ENCODE peak calls at places on chromosomes 13 and 19, in nine cellular contexts. U is GM06990, C is cardiac muscle cell, R is Panc1, I is foreskin fibroblast, X is spleen, N is K562, T is fibroblast of lung, H is stomach. A is an unnamed sample.

GRCh38 chr19:40253611-40254092 is 27.2 kb upstream of the CCNP start:
- DNase-seq in U (no peak), C (no peak), R (no peak), I (no peak), X (no peak), N (no peak), T (no peak), H (no peak), A (no peak)

GRCh38 chr13:51797664-51798488 is 6.1 kb downstream of the DHRS12 start:
- DNase-seq in U (peak; percentile 50), C (peak; percentile 67), R (no peak), I (peak; percentile 34), X (no peak), N (peak; percentile 26), T (peak; percentile 58), H (peak; percentile 74), A (peak; percentile 37)

GRCh38 chr13:25966086-25966485 is 85.7 kb downstream of the SHISA2 start:
- DNase-seq in U (no peak), C (peak; percentile 74), R (no peak), I (no peak), X (no peak), N (no peak), T (no peak), H (no peak), A (no peak)

GRCh38 chr19:43997631-43998290 is 5.0 kb upstream of the ZNF230 start:
- DNase-seq in U (no peak), C (peak; percentile 31), R (no peak), I (peak; percentile 19), X (no peak), N (peak; percentile 14), T (no peak), H (no peak), A (no peak)

GRCh38 chr19:19460258-19460731 is 54.8 kb downstream of the GATAD2A start:
- DNase-seq in U (peak; percentile 44), C (no peak), R (no peak), I (peak; percentile 14), X (peak; percentile 86), N (no peak), T (no peak), H (no peak), A (no peak)

GRCh38 chr19:16896098-16896912 is 7.5 kb downstream of the F2RL3 start:
- DNase-seq in U (no peak), C (peak; percentile 12), R (no peak), I (no peak), X (peak; percentile 86), N (peak; percentile 84), T (no peak), H (no peak), A (no peak)

GRCh38 chr13:29162638-29163037 is 342.5 kb downstream of the MTUS2 start:
- DNase-seq in U (no peak), C (no peak), R (no peak), I (peak; percentile 9), X (no peak), N (no peak), T (peak; percentile 7), H (no peak), A (no peak)

GRCh38 chr13:50365300-50365682 is 350.0 kb downstream of the KCNRG start:
- DNase-seq in U (no peak), C (peak; percentile 39), R (no peak), I (no peak), X (no peak), N (no peak), T (no peak), H (no peak), A (no peak)

DNA sequence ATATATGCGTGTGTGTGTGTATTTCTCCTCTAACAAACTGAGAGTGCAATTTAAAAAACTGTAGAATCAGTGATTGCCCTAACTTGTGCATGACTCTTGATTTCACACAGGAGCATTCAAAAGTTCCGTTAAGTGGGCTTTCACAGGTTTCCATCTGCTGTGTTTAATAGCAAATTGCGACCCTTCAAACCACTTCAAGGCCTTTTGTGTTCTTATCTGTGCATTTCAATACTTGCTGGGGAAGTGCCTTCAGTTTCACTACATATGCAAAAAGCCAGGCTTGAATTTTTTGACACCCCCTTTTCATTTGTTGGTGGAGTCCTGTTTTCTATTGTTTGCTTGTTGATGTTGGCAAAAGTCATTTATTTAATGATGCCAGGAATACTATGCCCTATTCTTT is 158.0 kb downstream of the TM9SF2 start:
- DNase-seq in U (no peak), C (no peak), R (no peak), I (no peak), X (no peak), N (no peak), T (no peak), H (no peak), A (no peak)
- H3K4me3 ChIP-seq in U (no peak overlapping the region), C (no peak overlapping the region), R (no peak overlapping the region), I (no peak overlapping the region), X (no peak overlapping the region), N (no peak overlapping the region), T (no peak overlapping the region), H (no peak overlapping the region), A (no peak overlapping the region)

GRCh38 chr13:66617786-66618185 is 612.4 kb downstream of the PCDH9 start:
- DNase-seq in U (no peak), C (no peak), R (no peak), I (no peak), X (no peak), N (peak; percentile 1), T (no peak), H (no peak), A (no peak)

GRCh38 chr13:66623129-66623528 is 607.0 kb downstream of the PCDH9 start:
- DNase-seq in U (no peak), C (no peak), R (no peak), I (no peak), X (no peak), N (no peak), T (no peak), H (no peak), A (no peak)

GRCh38 chr13:66624302-66624701 is 605.8 kb downstream of the PCDH9 start:
- DNase-seq in U (no peak), C (no peak), R (no peak), I (no peak), X (no peak), N (no peak), T (no peak), H (no peak), A (no peak)

GRCh38 chr13:66612983-66613382 is 617.2 kb downstream of the PCDH9 start:
- DNase-seq in U (no peak), C (no peak), R (no peak), I (no peak), X (no peak), N (no peak), T (no peak), H (no peak), A (no peak)

DNA sequence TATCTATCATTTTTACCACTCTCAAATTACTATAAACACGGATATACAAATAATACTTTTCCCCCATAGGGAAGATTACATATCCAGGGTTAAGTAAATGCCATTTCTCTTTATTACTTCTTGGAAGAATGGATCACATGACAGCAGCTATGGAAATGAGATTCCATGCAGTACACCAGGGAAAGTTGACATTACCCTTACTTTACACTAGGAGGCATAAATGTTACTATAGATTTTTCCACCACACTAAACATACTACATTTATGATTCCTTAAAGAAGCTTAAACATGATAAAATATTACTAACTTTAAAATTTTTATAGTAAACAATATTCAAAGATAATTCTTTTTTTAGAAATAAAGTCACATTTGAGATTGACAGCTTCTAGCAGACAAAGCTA is 611.4 kb downstream of the PCDH9 start:
- DNase-seq in U (no peak), C (peak; percentile 62), R (no peak), I (peak; percentile 23), X (no peak), N (peak; percentile 3), T (peak; percentile 72), H (no peak), A (peak; percentile 22)
- TF ChIP-seq CTCF in U (no peak), C (peak; percentile 55), R (peak; percentile 36), I (peak; percentile 38), X (peak; percentile 38), N (no peak), T (peak; percentile 64), H (peak; percentile 9), A (peak; percentile 39)

DNA sequence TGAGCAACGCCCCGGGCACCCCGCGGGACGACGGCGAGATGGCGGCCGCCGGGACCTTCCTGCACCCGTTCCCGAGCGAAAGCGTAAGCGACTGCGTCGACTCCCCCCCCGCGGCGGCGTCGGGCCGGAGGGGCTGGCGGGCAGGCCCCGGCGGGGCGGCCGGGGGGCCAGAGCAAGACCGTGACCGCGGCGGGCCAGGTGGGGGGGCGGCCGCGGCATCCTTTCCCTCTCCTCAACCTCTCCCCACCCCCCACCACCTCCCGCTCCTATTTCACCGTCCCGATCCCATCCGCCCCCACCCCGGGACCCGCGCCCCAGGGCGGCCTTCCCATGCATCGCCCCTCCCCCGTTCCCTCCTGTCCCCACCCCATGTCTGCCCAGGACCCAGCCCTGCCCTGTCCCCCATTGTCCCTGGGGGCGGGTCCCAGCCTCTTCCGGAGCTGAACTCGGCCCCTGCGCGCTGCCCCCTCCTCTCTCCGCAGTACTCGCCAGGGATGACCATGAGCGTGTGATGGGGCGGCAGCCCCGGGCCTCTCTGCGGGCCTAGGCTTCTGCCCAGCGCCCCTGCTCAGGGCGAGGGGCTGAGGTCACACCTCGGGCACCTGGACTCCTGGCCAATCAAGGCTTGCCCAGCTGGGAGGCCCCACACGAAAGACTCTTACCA is 4.1 kb downstream of the ISYNA1 start:
- DNase-seq in U (no peak), C (peak; percentile 33), R (no peak), I (no peak), X (peak; percentile 85), N (peak; percentile 65), T (no peak), H (no peak), A (no peak)
- H3K4me3 ChIP-seq in U (peak overlapping the region; percentile 83), C (peak overlapping the region; percentile 25), R (no peak overlapping the region), I (no peak overlapping the region), X (peak overlapping the region; percentile 53), N (peak overlapping the region; percentile 24), T (peak overlapping the region; percentile 28), H (peak overlapping the region; percentile 53), A (peak overlapping the region; percentile 39)

GRCh38 chr19:15810335-15810734 is 5.1 kb downstream of the OR10H1 start:
- DNase-seq in U (no peak), C (peak; percentile 0), R (no peak), I (no peak), X (no peak), N (peak; percentile 29), T (no peak), H (peak; percentile 27), A (no peak)

GRCh38 chr19:15813916-15814315 is 1.5 kb downstream of the OR10H1 start:
- DNase-seq in U (no peak), C (no peak), R (no peak), I (no peak), X (no peak), N (no peak), T (no peak), H (no peak), A (no peak)

GRCh38 chr19:15811476-15811875 is 4.0 kb downstream of the OR10H1 start:
- DNase-seq in U (no peak), C (no peak), R (no peak), I (no peak), X (no peak), N (no peak), T (no peak), H (no peak), A (no peak)

GRCh38 chr19:15815306-15815705 is at the start of gene OR10H1:
- DNase-seq in U (no peak), C (no peak), R (no peak), I (no peak), X (no peak), N (no peak), T (no peak), H (no peak), A (no peak)

DNA sequence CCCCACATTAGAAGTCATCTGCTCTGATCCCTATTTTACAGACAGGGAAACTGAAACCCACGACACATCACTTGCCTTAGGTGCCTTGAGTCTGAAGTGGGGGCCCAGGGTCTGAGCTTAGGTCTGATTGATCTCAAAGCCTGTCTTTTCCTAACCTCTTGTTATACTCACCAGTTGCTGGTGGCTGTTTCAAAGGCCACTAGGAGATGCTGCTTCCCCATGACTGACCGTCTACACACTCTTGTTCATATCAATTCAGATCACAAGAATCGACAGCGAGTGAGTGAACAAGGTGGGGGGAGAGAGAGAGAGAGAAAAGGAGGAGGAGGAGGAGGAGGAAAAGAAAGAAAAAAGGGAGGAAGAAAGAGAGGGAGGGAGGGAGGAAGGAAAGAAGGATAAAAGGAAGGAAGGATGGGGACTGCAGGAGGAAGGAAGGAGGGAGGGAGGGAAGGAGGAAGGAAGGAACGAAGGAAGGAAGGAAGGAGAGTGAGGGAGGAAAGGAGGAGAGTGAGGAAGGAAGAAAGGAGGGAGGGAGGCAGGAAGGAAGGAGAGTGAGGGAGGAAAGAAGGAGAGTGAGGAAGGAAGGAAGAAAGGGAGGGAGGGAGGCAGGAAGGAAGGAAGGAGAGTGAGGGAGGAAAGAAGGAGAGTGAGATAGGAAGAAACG is 3.3 kb downstream of the OR10H1 start:
- DNase-seq in U (no peak), C (no peak), R (no peak), I (no peak), X (no peak), N (no peak), T (no peak), H (peak; percentile 40), A (no peak)
- TF ChIP-seq CTCF in U (peak; percentile 19), C (no peak), R (no peak), I (no peak), X (no peak), N (peak; percentile 34), T (no peak), H (peak; percentile 37), A (no peak)